ENCODE peak calls at places on chromosomes 7 and 10, in nine cellular contexts. One of them, this sample, is unnamed.

GRCh38 chr10:11409357-11409756 is 202.1 kb downstream of the USP6NL start:
- DNase-seq in HFF-Myc: no peak
- DNase-seq in mammary epithelial cell: no peak
- DNase-seq in Jurkat, Clone E6-1: no peak
- DNase-seq in WERI-Rb-1: no peak
- DNase-seq in lower lobe of right lung: no peak
- DNase-seq in CD4-positive, alpha-beta memory T cell: no peak
- DNase-seq in IMR-90: no peak
- DNase-seq in endodermal cell: peak
- DNase-seq in this sample: no peak

GRCh38 chr7:4650471-4651047 is 31.5 kb upstream of the FOXK1 start:
- DNase-seq in HFF-Myc: no peak
- DNase-seq in mammary epithelial cell: no peak
- DNase-seq in Jurkat, Clone E6-1: no peak
- DNase-seq in WERI-Rb-1: peak
- DNase-seq in lower lobe of right lung: no peak
- DNase-seq in CD4-positive, alpha-beta memory T cell: no peak
- DNase-seq in IMR-90: peak
- DNase-seq in endodermal cell: peak
- DNase-seq in this sample: no peak

GRCh38 chr10:123797813-123798212 is 93.8 kb downstream of the CPXM2 start:
- DNase-seq in HFF-Myc: no peak
- DNase-seq in mammary epithelial cell: no peak
- DNase-seq in Jurkat, Clone E6-1: no peak
- DNase-seq in WERI-Rb-1: no peak
- DNase-seq in lower lobe of right lung: no peak
- DNase-seq in CD4-positive, alpha-beta memory T cell: no peak
- DNase-seq in IMR-90: no peak
- DNase-seq in endodermal cell: peak
- DNase-seq in this sample: no peak

GRCh38 chr10:86269332-86269731 is 97.3 kb downstream of the GRID1 start:
- DNase-seq in HFF-Myc: no peak
- DNase-seq in mammary epithelial cell: no peak
- DNase-seq in Jurkat, Clone E6-1: no peak
- DNase-seq in WERI-Rb-1: peak
- DNase-seq in lower lobe of right lung: peak
- DNase-seq in CD4-positive, alpha-beta memory T cell: no peak
- DNase-seq in IMR-90: no peak
- DNase-seq in endodermal cell: peak
- DNase-seq in this sample: no peak

GRCh38 chr7:14403587-14403986 is 414.1 kb upstream of the ETV1 start:
- DNase-seq in HFF-Myc: no peak
- DNase-seq in mammary epithelial cell: peak
- DNase-seq in Jurkat, Clone E6-1: peak
- DNase-seq in WERI-Rb-1: no peak
- DNase-seq in lower lobe of right lung: no peak
- DNase-seq in CD4-positive, alpha-beta memory T cell: no peak
- DNase-seq in IMR-90: no peak
- DNase-seq in endodermal cell: no peak
- DNase-seq in this sample: no peak

GRCh38 chr10:29588640-29589421 is 45.9 kb downstream of the SVIL start:
- DNase-seq in HFF-Myc: no peak
- DNase-seq in mammary epithelial cell: peak
- DNase-seq in Jurkat, Clone E6-1: no peak
- DNase-seq in WERI-Rb-1: no peak
- DNase-seq in lower lobe of right lung: no peak
- DNase-seq in CD4-positive, alpha-beta memory T cell: no peak
- DNase-seq in IMR-90: peak
- DNase-seq in endodermal cell: peak
- DNase-seq in this sample: no peak

GRCh38 chr7:132430041-132430440 is 146.2 kb downstream of the PLXNA4 start:
- DNase-seq in HFF-Myc: no peak
- DNase-seq in mammary epithelial cell: no peak
- DNase-seq in Jurkat, Clone E6-1: no peak
- DNase-seq in WERI-Rb-1: no peak
- DNase-seq in lower lobe of right lung: no peak
- DNase-seq in CD4-positive, alpha-beta memory T cell: no peak
- DNase-seq in IMR-90: no peak
- DNase-seq in endodermal cell: no peak
- DNase-seq in this sample: no peak

GRCh38 chr10:4656576-4657194 is 169.3 kb upstream of the AKR1E2 start:
- DNase-seq in HFF-Myc: no peak
- DNase-seq in mammary epithelial cell: peak
- DNase-seq in Jurkat, Clone E6-1: peak
- DNase-seq in WERI-Rb-1: peak
- DNase-seq in lower lobe of right lung: peak
- DNase-seq in CD4-positive, alpha-beta memory T cell: peak
- DNase-seq in IMR-90: peak
- DNase-seq in endodermal cell: peak
- DNase-seq in this sample: peak

GRCh38 chr10:86979977-86980448 is 11.7 kb downstream of the ADIRF start:
- DNase-seq in HFF-Myc: no peak
- DNase-seq in mammary epithelial cell: no peak
- DNase-seq in Jurkat, Clone E6-1: no peak
- DNase-seq in WERI-Rb-1: no peak
- DNase-seq in lower lobe of right lung: no peak
- DNase-seq in CD4-positive, alpha-beta memory T cell: no peak
- DNase-seq in IMR-90: no peak
- DNase-seq in endodermal cell: no peak
- DNase-seq in this sample: no peak

GRCh38 chr10:126331101-126331500 is 57.2 kb downstream of the ADAM12 start:
- DNase-seq in HFF-Myc: no peak
- DNase-seq in mammary epithelial cell: no peak
- DNase-seq in Jurkat, Clone E6-1: no peak
- DNase-seq in WERI-Rb-1: no peak
- DNase-seq in lower lobe of right lung: no peak
- DNase-seq in CD4-positive, alpha-beta memory T cell: no peak
- DNase-seq in IMR-90: peak
- DNase-seq in endodermal cell: no peak
- DNase-seq in this sample: no peak

GRCh38 chr7:95264225-95264927 is 60.0 kb downstream of the PON1 start:
- DNase-seq in HFF-Myc: no peak
- DNase-seq in mammary epithelial cell: no peak
- DNase-seq in Jurkat, Clone E6-1: no peak
- DNase-seq in WERI-Rb-1: no peak
- DNase-seq in lower lobe of right lung: no peak
- DNase-seq in CD4-positive, alpha-beta memory T cell: no peak
- DNase-seq in IMR-90: peak
- DNase-seq in endodermal cell: no peak
- DNase-seq in this sample: no peak

GRCh38 chr10:129779126-129779525 is 184.9 kb downstream of the EBF3 start:
- DNase-seq in HFF-Myc: no peak
- DNase-seq in mammary epithelial cell: no peak
- DNase-seq in Jurkat, Clone E6-1: no peak
- DNase-seq in WERI-Rb-1: no peak
- DNase-seq in lower lobe of right lung: peak
- DNase-seq in CD4-positive, alpha-beta memory T cell: no peak
- DNase-seq in IMR-90: no peak
- DNase-seq in endodermal cell: no peak
- DNase-seq in this sample: no peak

GRCh38 chr10:12333382-12334185 is 15.8 kb upstream of the CAMK1D start:
- DNase-seq in HFF-Myc: peak
- DNase-seq in mammary epithelial cell: peak
- DNase-seq in Jurkat, Clone E6-1: no peak
- DNase-seq in WERI-Rb-1: no peak
- DNase-seq in lower lobe of right lung: peak
- DNase-seq in CD4-positive, alpha-beta memory T cell: peak
- DNase-seq in IMR-90: peak
- DNase-seq in endodermal cell: no peak
- DNase-seq in this sample: peak

GRCh38 chr10:32005050-32005449 is 51.2 kb downstream of the KIF5B start:
- DNase-seq in HFF-Myc: peak
- DNase-seq in mammary epithelial cell: peak
- DNase-seq in Jurkat, Clone E6-1: peak
- DNase-seq in WERI-Rb-1: peak
- DNase-seq in lower lobe of right lung: no peak
- DNase-seq in CD4-positive, alpha-beta memory T cell: peak
- DNase-seq in IMR-90: peak
- DNase-seq in endodermal cell: peak
- DNase-seq in this sample: peak

GRCh38 chr10:82564353-82565218 is 689.6 kb downstream of the NRG3 start:
- DNase-seq in HFF-Myc: no peak
- DNase-seq in mammary epithelial cell: no peak
- DNase-seq in Jurkat, Clone E6-1: no peak
- DNase-seq in WERI-Rb-1: no peak
- DNase-seq in lower lobe of right lung: no peak
- DNase-seq in CD4-positive, alpha-beta memory T cell: no peak
- DNase-seq in IMR-90: no peak
- DNase-seq in endodermal cell: no peak
- DNase-seq in this sample: no peak

GRCh38 chr10:43226851-43227845 is 39.7 kb downstream of the RASGEF1A start:
- DNase-seq in HFF-Myc: no peak
- DNase-seq in mammary epithelial cell: no peak
- DNase-seq in Jurkat, Clone E6-1: no peak
- DNase-seq in WERI-Rb-1: peak
- DNase-seq in lower lobe of right lung: peak
- DNase-seq in CD4-positive, alpha-beta memory T cell: no peak
- DNase-seq in IMR-90: no peak
- DNase-seq in endodermal cell: peak
- DNase-seq in this sample: no peak

GRCh38 chr7:30093351-30094019 is 41.3 kb upstream of the MTURN start:
- DNase-seq in HFF-Myc: no peak
- DNase-seq in mammary epithelial cell: no peak
- DNase-seq in Jurkat, Clone E6-1: no peak
- DNase-seq in WERI-Rb-1: no peak
- DNase-seq in lower lobe of right lung: no peak
- DNase-seq in CD4-positive, alpha-beta memory T cell: no peak
- DNase-seq in IMR-90: peak
- DNase-seq in endodermal cell: no peak
- DNase-seq in this sample: no peak

GRCh38 chr7:64045301-64046040 is at the start of gene ZNF727:
- DNase-seq in HFF-Myc: no peak
- DNase-seq in mammary epithelial cell: no peak
- DNase-seq in Jurkat, Clone E6-1: no peak
- DNase-seq in WERI-Rb-1: peak
- DNase-seq in lower lobe of right lung: peak
- DNase-seq in CD4-positive, alpha-beta memory T cell: peak
- DNase-seq in IMR-90: no peak
- DNase-seq in endodermal cell: no peak
- DNase-seq in this sample: no peak

GRCh38 chr10:18376650-18377049 is 236.4 kb downstream of the CACNB2 start:
- DNase-seq in HFF-Myc: no peak
- DNase-seq in mammary epithelial cell: no peak
- DNase-seq in Jurkat, Clone E6-1: no peak
- DNase-seq in WERI-Rb-1: no peak
- DNase-seq in lower lobe of right lung: no peak
- DNase-seq in CD4-positive, alpha-beta memory T cell: no peak
- DNase-seq in IMR-90: no peak
- DNase-seq in endodermal cell: no peak
- DNase-seq in this sample: no peak

DNA sequence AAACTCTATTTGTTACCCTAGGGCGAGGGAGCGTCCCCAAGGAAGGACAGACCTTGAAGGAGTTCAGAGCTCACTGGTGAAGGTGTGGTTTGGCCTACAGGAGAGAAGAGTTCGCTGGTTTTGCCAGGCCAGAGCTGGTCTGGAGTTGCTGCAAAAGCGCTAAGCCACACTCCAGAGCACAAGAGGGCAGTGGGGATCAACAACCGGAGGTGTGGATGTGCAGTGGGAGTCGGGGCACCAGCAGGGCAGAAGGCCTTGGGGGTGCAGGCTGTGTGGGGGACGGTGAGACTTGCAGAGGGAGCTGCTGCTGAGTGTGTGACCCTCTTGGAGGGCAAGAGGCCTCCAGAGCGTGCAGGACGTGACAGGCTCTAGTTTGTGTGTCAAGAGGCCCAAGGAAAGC is 14.4 kb upstream of the CUL1 start:
- DNase-seq in HFF-Myc: no peak
- DNase-seq in mammary epithelial cell: no peak
- DNase-seq in Jurkat, Clone E6-1: no peak
- DNase-seq in WERI-Rb-1: no peak
- DNase-seq in lower lobe of right lung: no peak
- DNase-seq in CD4-positive, alpha-beta memory T cell: no peak
- DNase-seq in IMR-90: no peak
- DNase-seq in endodermal cell: no peak
- DNase-seq in this sample: no peak
- H3K4me3 ChIP-seq in HFF-Myc: no peak
- H3K4me3 ChIP-seq in mammary epithelial cell: no peak
- H3K4me3 ChIP-seq in Jurkat, Clone E6-1: no peak
- H3K4me3 ChIP-seq in WERI-Rb-1: no peak
- H3K4me3 ChIP-seq in lower lobe of right lung: no peak
- H3K4me3 ChIP-seq in CD4-positive, alpha-beta memory T cell: no peak
- H3K4me3 ChIP-seq in IMR-90: no peak
- H3K4me3 ChIP-seq in endodermal cell: no peak
- H3K4me3 ChIP-seq in this sample: no peak

DNA sequence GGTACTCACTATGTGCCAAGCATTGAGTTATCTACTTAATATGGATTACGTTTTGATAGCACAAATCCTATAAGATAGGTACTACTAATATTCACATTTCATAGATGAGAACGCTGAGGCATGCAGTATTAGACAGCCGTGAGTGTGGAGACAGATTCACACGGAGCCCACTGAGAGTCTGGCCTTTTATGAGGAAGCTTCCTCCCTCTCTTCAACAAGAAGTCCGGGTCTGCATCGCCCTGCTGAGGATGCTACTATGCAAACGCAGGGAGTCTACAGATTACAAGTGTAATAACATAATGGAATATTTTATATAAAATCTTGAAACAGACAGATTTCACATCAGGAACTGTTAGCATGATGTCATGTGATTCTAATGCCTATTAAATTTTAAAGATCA is 255.9 kb upstream of the GLI3 start:
- DNase-seq in HFF-Myc: no peak
- DNase-seq in mammary epithelial cell: no peak
- DNase-seq in Jurkat, Clone E6-1: no peak
- DNase-seq in WERI-Rb-1: no peak
- DNase-seq in lower lobe of right lung: no peak
- DNase-seq in CD4-positive, alpha-beta memory T cell: no peak
- DNase-seq in IMR-90: no peak
- DNase-seq in endodermal cell: no peak
- DNase-seq in this sample: no peak
- H3K4me3 ChIP-seq in HFF-Myc: peak
- H3K4me3 ChIP-seq in mammary epithelial cell: peak
- H3K4me3 ChIP-seq in Jurkat, Clone E6-1: no peak
- H3K4me3 ChIP-seq in WERI-Rb-1: no peak
- H3K4me3 ChIP-seq in lower lobe of right lung: peak
- H3K4me3 ChIP-seq in CD4-positive, alpha-beta memory T cell: no peak
- H3K4me3 ChIP-seq in IMR-90: no peak
- H3K4me3 ChIP-seq in endodermal cell: peak
- H3K4me3 ChIP-seq in this sample: no peak

GRCh38 chr10:34491666-34492065 is 323.4 kb downstream of the PARD3 start:
- DNase-seq in HFF-Myc: no peak
- DNase-seq in mammary epithelial cell: no peak
- DNase-seq in Jurkat, Clone E6-1: no peak
- DNase-seq in WERI-Rb-1: no peak
- DNase-seq in lower lobe of right lung: no peak
- DNase-seq in CD4-positive, alpha-beta memory T cell: no peak
- DNase-seq in IMR-90: no peak
- DNase-seq in endodermal cell: no peak
- DNase-seq in this sample: no peak
- H3K4me3 ChIP-seq in HFF-Myc: no peak
- H3K4me3 ChIP-seq in mammary epithelial cell: no peak
- H3K4me3 ChIP-seq in Jurkat, Clone E6-1: no peak
- H3K4me3 ChIP-seq in WERI-Rb-1: no peak
- H3K4me3 ChIP-seq in lower lobe of right lung: no peak
- H3K4me3 ChIP-seq in CD4-positive, alpha-beta memory T cell: no peak
- H3K4me3 ChIP-seq in IMR-90: no peak
- H3K4me3 ChIP-seq in endodermal cell: no peak
- H3K4me3 ChIP-seq in this sample: no peak

DNA sequence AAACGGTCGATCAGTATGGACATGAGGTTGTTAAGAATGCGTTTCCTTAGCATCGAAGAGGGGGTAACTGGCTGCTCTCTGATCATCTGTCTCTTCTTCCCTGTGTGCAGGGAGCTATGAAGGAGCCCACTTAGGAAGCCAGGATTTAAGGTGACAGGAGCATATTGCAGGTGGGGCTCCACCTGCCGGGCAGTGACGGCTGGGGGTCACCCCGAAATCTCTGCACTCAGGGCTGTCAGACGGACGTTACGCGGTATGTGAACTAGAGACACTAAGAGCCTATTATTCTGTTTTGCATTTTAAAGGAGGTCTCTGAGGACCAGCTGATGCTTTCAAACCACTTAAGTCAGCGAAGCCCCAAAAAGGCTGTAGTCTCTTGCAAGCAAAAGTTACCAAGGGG is 64.4 kb downstream of the CARD11 start:
- DNase-seq in HFF-Myc: no peak
- DNase-seq in mammary epithelial cell: no peak
- DNase-seq in Jurkat, Clone E6-1: no peak
- DNase-seq in WERI-Rb-1: no peak
- DNase-seq in lower lobe of right lung: no peak
- DNase-seq in CD4-positive, alpha-beta memory T cell: no peak
- DNase-seq in IMR-90: no peak
- DNase-seq in endodermal cell: no peak
- DNase-seq in this sample: no peak
- H3K4me3 ChIP-seq in HFF-Myc: no peak
- H3K4me3 ChIP-seq in mammary epithelial cell: no peak
- H3K4me3 ChIP-seq in Jurkat, Clone E6-1: no peak
- H3K4me3 ChIP-seq in WERI-Rb-1: no peak
- H3K4me3 ChIP-seq in lower lobe of right lung: peak
- H3K4me3 ChIP-seq in CD4-positive, alpha-beta memory T cell: no peak
- H3K4me3 ChIP-seq in IMR-90: no peak
- H3K4me3 ChIP-seq in endodermal cell: peak
- H3K4me3 ChIP-seq in this sample: peak

This sample was measured in CD8-positive, alpha-beta memory T cell.